ENCODE peak calls at places on chromosomes 12 and 14, in four cellular contexts. Y is transverse colon, Z is retinal pigment epithelial cell, N is breast epithelium. V is an unnamed sample.

GRCh38 chr12:31325524-31325875 is 450 bp downstream of the SINHCAF start:
- DNase-seq in Y (no peak), Z (no peak), N (no peak), V (peak)

GRCh38 chr12:107514887-107515445 is 170.6 kb upstream of the PWP1 start:
- DNase-seq in N (no peak), Z (peak), Y (no peak), V (no peak)

GRCh38 chr14:81516941-81517797 is 16.5 kb downstream of the SEL1L start:
- DNase-seq in Y (peak), Z (no peak), N (no peak), V (no peak)

GRCh38 chr14:100679707-100680438 is 46.8 kb upstream of the DLK1 start:
- DNase-seq in Y (no peak), N (no peak), Z (no peak), V (no peak)

GRCh38 chr14:67487937-67488893 is at the start of gene TMEM229B:
- DNase-seq in Z (no peak), N (no peak), Y (peak), V (no peak)

GRCh38 chr14:100653409-100653808 is 66.2 kb upstream of the BEGAIN start:
- DNase-seq in N (no peak), Z (no peak), Y (no peak), V (no peak)

GRCh38 chr14:63205281-63205575 is 985 bp downstream of the RHOJ start:
- DNase-seq in Z (no peak), N (no peak), Y (no peak), V (no peak)

GRCh38 chr14:38174721-38175120 is 33.0 kb upstream of the SSTR1 start:
- DNase-seq in Z (no peak), Y (no peak), N (no peak), V (no peak)

GRCh38 chr12:26195641-26196423 is 459 bp downstream of the SSPN start:
- DNase-seq in Y (peak), N (peak), Z (no peak), V (peak)

GRCh38 chr12:46964496-46965098 is 114.8 kb upstream of the PCED1B start:
- DNase-seq in Y (no peak), N (no peak), Z (peak), V (no peak)

GRCh38 chr12:16165506-16165905 is 112.0 kb downstream of the SLC15A5 start:
- DNase-seq in Y (peak), N (no peak), Z (no peak), V (peak)

GRCh38 chr14:50055461-50056228 is 60.7 kb downstream of the VCPKMT start:
- DNase-seq in Z (no peak), Y (no peak), N (no peak), V (no peak)

GRCh38 chr12:19095869-19096480 is 33.6 kb upstream of the PLEKHA5 start:
- DNase-seq in Y (no peak), N (no peak), Z (no peak), V (peak)

GRCh38 chr14:75259946-75260545 is 18.6 kb upstream of the FOS start:
- DNase-seq in Z (no peak), N (no peak), Y (no peak), V (no peak)

GRCh38 chr14:75258079-75258802 is 20.4 kb upstream of the FOS start:
- DNase-seq in N (no peak), Z (peak), Y (peak), V (no peak)

GRCh38 chr14:75257241-75257640 is 21.4 kb upstream of the FOS start:
- DNase-seq in Z (no peak), N (no peak), Y (no peak), V (no peak)

GRCh38 chr14:75258803-75259509 is 19.7 kb upstream of the FOS start:
- DNase-seq in Z (peak), N (peak), Y (peak), V (peak)

DNA sequence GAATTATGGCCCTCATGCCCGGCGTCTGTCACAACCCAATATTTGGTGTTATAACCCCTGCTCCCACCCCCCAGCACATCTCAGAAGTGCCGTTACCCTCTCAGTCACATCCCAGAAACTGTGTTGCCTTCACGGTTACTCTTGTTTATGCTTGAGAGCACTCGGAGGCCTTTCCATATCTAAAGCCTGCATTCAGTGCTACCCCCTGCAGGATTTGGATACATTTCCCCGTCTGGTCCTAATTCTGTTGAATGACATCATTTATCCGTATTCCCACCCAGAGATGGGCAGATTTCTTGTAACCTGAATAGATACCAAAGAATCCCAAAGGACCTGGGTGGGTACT is 19.1 kb upstream of the FOS start:
- DNase-seq in Z (no peak), Y (no peak), N (no peak), V (no peak)
- TF ChIP-seq CTCF in Z (peak), Y (peak), N (no peak), V (no peak)

GRCh38 chr12:53345486-53346195 is 9.5 kb upstream of the SP7 start:
- DNase-seq in Y (no peak), N (no peak), Z (no peak), V (no peak)
- TF ChIP-seq CTCF in Y (no peak), N (no peak), Z (no peak), V (no peak)

GRCh38 chr12:67391034-67391433 is 121.9 kb downstream of the CAND1 start:
- DNase-seq in N (no peak), Y (no peak), Z (peak), V (no peak)

GRCh38 chr12:67391656-67392055 is 122.5 kb downstream of the CAND1 start:
- DNase-seq in Z (no peak), Y (no peak), N (no peak), V (no peak)

DNA sequence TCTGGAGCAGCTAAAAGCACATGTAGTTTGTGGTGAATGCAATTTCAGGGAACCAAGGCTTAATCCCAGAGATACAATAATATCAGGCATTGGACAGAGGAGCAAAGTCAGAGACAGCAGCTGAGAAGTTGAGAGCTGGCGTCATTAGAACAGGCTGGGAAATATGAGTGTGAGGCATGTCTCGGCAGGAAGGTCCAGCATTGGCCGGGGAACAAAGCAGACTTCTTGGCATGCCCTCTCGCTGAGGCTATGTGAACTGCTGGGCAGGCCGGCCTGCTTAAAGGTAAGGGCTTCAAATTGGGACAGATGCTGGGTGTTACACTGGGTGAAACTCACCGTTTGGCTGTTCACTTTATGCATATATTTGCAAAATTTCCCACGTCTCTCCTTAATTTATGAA is 125.4 kb downstream of the CAND1 start:
- DNase-seq in Y (no peak), N (no peak), Z (no peak), V (no peak)
- TF ChIP-seq CTCF in Y (no peak), N (no peak), Z (peak), V (no peak)

GRCh38 chr14:69056389-69056788 is 77.3 kb upstream of the ACTN1 start:
- DNase-seq in Y (no peak), Z (no peak), N (no peak), V (no peak)
- TF ChIP-seq CTCF in Y (no peak), Z (peak), N (no peak), V (no peak)

GRCh38 chr14:103391048-103391447 is 5.8 kb downstream of the MARK3 start:
- DNase-seq in Z (peak), Y (peak), N (no peak), V (peak)
- TF ChIP-seq CTCF in Z (peak), Y (peak), N (peak), V (peak)

V was measured in Calu3.